ENCODE peak calls at places on chromosomes 7 and 10, in four cellular contexts. T is GM06990, H is retinal pigment epithelial cell, B is mesenchymal stem cell. U is an unnamed sample.

GRCh38 chr10:63547628-63548356 is 26.6 kb downstream of the REEP3 start:
- DNase-seq in B (peak), H (no peak), T (no peak), U (no peak)

GRCh38 chr7:47601119-47601880 is 19.4 kb upstream of the TNS3 start:
- DNase-seq in T (no peak), B (peak), H (peak), U (peak)

GRCh38 chr7:7254908-7255307 is 72.6 kb downstream of the C1GALT1 start:
- DNase-seq in B (no peak), H (no peak), T (no peak), U (peak)

GRCh38 chr7:34281260-34281659 is 375.9 kb downstream of the BMPER start:
- DNase-seq in B (no peak), T (no peak), H (no peak), U (no peak)

GRCh38 chr7:21542891-21543527 is at the start of gene DNAH11:
- DNase-seq in H (peak), B (peak), T (peak), U (no peak)

GRCh38 chr10:119832956-119833355 is 39.7 kb downstream of the MCMBP start:
- DNase-seq in B (no peak), T (no peak), H (no peak), U (no peak)

GRCh38 chr10:11205026-11205772 is 187.5 kb downstream of the CELF2 start:
- DNase-seq in T (no peak), B (peak), H (peak), U (peak)

GRCh38 chr7:25093268-25093802 is 31.7 kb downstream of the CYCS start:
- DNase-seq in B (peak), H (no peak), T (peak), U (no peak)

GRCh38 chr10:112250555-112250954 is 32.6 kb upstream of the TECTB start:
- DNase-seq in B (peak), H (no peak), T (no peak), U (no peak)

GRCh38 chr7:22944506-22944905 is 69.4 kb downstream of the HYCC1 start:
- DNase-seq in T (no peak), B (no peak), H (no peak), U (no peak)

GRCh38 chr10:70915206-70915605 is 26.8 kb upstream of the PCBD1 start:
- DNase-seq in T (no peak), B (no peak), H (no peak), U (no peak)

GRCh38 chr7:65946895-65947294 is 35.1 kb downstream of the GUSB start:
- DNase-seq in H (no peak), B (peak), T (no peak), U (no peak)

GRCh38 chr7:102439963-102440795 is 6.8 kb downstream of the ORAI2 start:
- DNase-seq in H (peak), T (no peak), B (peak), U (peak)

DNA sequence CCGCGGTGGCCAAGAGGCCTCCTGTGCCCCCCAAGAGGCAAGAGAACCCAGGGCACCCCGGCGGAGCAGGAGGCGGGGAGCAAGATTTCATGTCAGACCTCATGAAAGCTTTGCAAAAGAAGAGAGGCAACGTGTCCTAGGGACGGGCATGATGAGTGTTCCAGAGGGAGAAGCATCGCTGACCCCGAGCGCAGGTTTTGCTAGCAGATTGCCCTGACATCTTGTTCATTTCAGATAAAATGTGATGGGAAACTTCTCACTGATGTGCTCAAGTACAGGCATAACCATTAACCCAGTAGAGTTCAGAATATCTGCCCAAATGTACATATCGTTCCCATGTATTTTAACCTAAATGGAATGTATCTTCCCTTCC is 129.2 kb downstream of the APBB1IP start:
- DNase-seq in T (no peak), H (no peak), B (no peak), U (no peak)
- H3K4me3 ChIP-seq in T (no peak), H (peak), B (peak), U (peak)

DNA sequence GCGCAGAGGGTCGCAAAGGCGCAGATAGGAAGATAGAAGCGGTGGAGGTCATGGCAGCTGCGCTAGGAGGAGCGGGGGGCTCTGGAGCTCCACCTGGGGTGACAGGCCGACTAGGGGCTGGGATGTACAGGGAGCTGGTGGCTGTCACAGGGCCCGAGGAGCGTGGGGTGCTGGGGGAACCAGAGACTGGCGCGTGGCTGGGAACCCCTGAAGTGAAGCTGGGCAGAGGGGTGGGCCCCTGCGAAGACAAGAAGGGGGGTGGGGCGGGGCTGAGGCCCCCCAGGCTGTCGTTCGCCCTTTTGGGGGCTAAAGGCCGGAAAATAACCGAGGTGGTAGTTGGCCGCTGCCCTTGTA is 6.6 kb upstream of the MYOZ1 start:
- DNase-seq in B (no peak), H (no peak), T (no peak), U (no peak)
- H3K4me3 ChIP-seq in B (peak), H (peak), T (peak), U (peak)

GRCh38 chr7:77542399-77542798 is 5.3 kb downstream of the PTPN12 start:
- DNase-seq in H (no peak), B (no peak), T (no peak), U (no peak)
- H3K4me3 ChIP-seq in H (no peak), B (no peak), T (no peak), U (no peak)

GRCh38 chr10:14954934-14955333 is 1.0 kb upstream of the DCLRE1C start:
- DNase-seq in T (no peak), H (no peak), B (no peak), U (no peak)
- H3K4me3 ChIP-seq in T (no peak), H (no peak), B (no peak), U (no peak)

DNA sequence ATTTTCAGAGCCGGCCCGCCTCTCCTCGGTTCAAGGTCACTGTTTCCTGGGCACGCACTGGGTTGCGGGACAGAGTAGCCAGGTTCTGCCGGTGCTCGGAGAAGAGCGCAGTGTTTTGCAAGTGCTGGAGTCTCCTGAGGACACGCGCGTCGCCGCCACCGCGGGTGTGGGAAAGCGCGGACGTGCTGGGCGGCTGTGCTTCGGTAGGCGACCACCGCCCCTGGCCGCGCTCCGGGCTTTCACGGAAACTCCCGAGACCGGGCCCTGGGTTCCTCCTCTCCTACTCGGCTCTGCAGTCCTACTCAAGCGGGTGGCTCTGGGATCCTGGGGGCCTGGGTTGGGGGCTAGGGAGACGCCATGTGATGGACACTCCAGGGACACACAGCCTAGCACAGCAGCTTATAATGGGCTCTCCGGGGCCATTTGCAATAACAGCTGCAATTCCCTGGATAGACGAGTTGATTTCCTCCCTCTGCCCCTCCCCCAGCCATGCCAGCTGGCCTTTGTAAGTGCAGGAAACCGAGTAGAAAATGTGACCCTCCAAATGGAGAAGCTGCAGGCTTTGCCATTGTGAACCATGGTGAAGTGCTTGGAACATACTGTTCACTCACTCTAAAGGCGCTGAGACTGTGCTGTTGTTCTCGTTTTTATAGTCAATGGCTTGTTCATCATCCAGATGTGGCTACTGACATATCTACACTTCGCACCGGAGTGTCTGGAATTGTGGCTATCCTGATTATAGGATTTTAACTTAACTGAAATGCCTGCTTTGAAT is 2.1 kb downstream of the FRAT1 start:
- DNase-seq in B (no peak), H (no peak), T (no peak), U (no peak)
- H3K4me3 ChIP-seq in B (no peak), H (no peak), T (no peak), U (peak)

GRCh38 chr10:8331896-8332729 is 277.6 kb downstream of the GATA3 start:
- DNase-seq in H (peak), T (peak), B (peak), U (peak)

GRCh38 chr10:8334631-8335030 is 280.1 kb downstream of the GATA3 start:
- DNase-seq in B (no peak), H (no peak), T (no peak), U (no peak)

GRCh38 chr10:8326702-8327423 is 272.4 kb downstream of the GATA3 start:
- DNase-seq in H (no peak), B (no peak), T (no peak), U (no peak)

GRCh38 chr10:8332730-8333111 is 278.2 kb downstream of the GATA3 start:
- DNase-seq in T (no peak), B (no peak), H (no peak), U (no peak)

DNA sequence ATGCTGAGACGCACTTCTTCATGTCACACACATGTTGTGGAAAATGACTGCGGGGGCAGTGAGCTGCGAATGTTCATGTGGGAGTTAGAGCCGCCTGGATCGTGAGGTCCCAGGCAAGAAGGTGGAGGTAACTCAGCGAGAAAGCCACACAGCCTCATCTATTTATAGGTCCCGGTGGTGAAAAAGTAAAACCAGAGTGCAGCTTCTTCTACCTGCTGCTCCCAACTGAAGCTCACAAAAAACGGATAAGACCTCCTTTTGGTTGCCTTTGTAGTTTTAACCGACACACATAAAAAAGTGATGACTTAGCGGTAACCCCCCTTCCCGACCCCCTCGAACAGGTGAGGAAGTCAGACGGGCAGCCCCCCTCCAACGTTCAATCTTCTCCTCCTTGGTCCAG is 276.9 kb downstream of the GATA3 start:
- DNase-seq in T (no peak), B (no peak), H (no peak), U (no peak)
- H3K4me3 ChIP-seq in T (no peak), B (no peak), H (no peak), U (no peak)

GRCh38 chr10:117537436-117537903 is 5.1 kb upstream of the EMX2 start:
- DNase-seq in T (no peak), H (no peak), B (no peak), U (no peak)
- H3K4me3 ChIP-seq in T (no peak), H (no peak), B (no peak), U (peak)

DNA sequence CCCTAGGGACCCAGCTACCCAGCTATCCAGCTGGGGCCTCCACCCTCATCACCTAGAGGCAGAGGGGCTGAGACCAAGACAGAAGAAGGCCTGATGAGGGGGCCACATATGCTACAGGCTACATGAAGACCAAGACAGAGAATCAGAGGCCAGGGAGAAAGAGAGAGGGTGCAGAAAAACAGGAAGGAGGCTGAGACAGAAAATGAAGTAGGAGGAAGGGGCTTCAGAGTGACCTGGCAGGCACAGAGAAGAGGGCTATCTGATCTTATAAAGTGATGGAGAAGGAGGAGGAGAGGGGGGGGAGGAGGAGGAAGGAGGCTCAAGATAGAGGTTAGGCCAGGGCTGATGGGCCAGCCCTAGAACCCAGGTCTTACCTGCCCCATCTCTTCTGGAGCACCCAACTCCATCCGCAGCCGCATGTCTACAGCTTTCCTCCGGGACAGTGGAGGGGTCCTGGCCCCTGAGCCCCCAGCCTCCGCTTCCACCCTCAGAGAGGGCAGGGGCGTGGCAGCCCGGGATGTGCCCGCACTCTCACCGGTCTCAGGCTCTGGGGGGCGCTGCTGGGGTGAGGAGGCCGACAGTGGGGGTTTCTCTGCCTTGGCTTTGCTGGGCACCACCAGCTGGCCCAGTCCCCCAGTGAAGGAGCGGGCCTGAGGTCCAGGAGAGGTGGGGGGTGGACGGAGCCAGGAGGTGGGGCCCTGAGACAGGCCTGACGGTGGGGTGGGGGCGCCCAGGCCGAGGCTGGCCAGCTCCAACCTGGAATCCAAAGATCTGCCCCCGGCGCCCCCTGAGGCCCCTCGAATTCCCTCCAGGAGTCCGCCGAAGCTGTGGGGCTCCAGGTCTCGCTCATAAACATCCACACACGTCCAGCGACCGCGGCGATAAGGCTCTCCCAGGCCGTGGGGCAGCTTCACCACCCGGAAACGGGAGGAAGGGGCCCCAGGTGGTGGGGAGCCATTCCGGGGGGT is 1.8 kb downstream of the TSC22D4 start:
- DNase-seq in B (no peak), H (no peak), T (no peak), U (no peak)
- H3K4me3 ChIP-seq in B (peak), H (peak), T (peak), U (peak)

DNA sequence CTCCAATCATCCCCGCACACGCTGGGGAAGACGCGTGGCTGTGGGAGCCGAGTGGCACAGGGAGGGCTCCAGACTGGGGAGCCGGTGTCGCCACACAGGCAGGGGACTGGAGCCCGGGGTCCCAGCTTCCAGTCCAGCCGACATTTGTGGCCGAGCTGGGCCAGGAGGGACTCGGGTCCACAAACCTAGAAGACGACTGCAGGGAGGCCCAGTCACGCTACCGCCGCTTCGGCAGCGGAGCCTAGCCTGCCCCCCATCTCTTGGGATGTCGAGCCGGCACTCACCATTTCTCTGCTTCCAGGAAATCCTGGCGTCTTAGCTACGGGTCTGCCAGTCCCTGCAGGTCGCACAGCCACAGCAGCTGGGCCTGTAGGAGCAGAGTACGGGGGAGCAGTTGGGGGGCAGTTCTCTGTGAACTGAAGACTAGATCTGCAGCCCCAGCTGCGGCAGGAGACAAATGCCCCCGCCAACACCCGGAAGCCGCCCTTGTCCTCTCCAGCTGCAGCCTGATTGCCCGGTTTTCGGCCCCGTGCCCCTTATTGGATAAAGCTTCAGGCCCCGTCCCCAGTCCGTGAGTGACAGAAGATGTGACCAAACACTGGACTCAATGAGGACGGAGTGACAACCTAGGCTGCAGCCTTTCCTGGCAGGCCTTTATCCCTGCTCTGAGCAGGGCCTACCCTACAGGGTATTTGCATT is 270.7 kb downstream of the ZNF33B start:
- DNase-seq in T (no peak), B (no peak), H (peak), U (peak)
- H3K4me3 ChIP-seq in T (peak), B (no peak), H (peak), U (peak)

GRCh38 chr7:116583653-116584052 is 58.8 kb downstream of the CAV1 start:
- DNase-seq in B (peak), H (no peak), T (peak), U (no peak)
- H3K4me3 ChIP-seq in B (no peak), H (no peak), T (no peak), U (no peak)